ENCODE peak calls at places on chromosomes 6 and 20, in seven cellular contexts. One of them, this sample, is unnamed.

GRCh38 chr6:169315830-169316614 is 62.4 kb upstream of the THBS2 start:
- DNase-seq in HFFc6: no peak
- DNase-seq in left ventricle myocardium inferior: no peak
- DNase-seq in keratinocyte: no peak
- DNase-seq in endothelial cell: no peak
- DNase-seq in epithelial cell of esophagus: no peak
- DNase-seq in IMR-90: no peak
- DNase-seq in this sample: no peak

GRCh38 chr6:163863565-163863964 is 449.0 kb downstream of the QKI start:
- DNase-seq in endothelial cell: no peak
- DNase-seq in left ventricle myocardium inferior: no peak
- DNase-seq in HFFc6: no peak
- DNase-seq in keratinocyte: no peak
- DNase-seq in IMR-90: no peak
- DNase-seq in epithelial cell of esophagus: no peak
- DNase-seq in this sample: no peak

GRCh38 chr6:85676086-85676729 is 33.5 kb upstream of the SYNCRIP start:
- DNase-seq in IMR-90: no peak
- DNase-seq in epithelial cell of esophagus: peak
- DNase-seq in keratinocyte: peak
- DNase-seq in HFFc6: no peak
- DNase-seq in endothelial cell: no peak
- DNase-seq in left ventricle myocardium inferior: no peak
- DNase-seq in this sample: no peak

GRCh38 chr6:1667012-1667804 is 57.5 kb downstream of the FOXC1 start:
- DNase-seq in HFFc6: peak
- DNase-seq in IMR-90: peak
- DNase-seq in endothelial cell: no peak
- DNase-seq in keratinocyte: no peak
- DNase-seq in epithelial cell of esophagus: no peak
- DNase-seq in left ventricle myocardium inferior: no peak
- DNase-seq in this sample: no peak

GRCh38 chr6:51098801-51099200 is 280.1 kb downstream of the TFAP2B start:
- DNase-seq in IMR-90: no peak
- DNase-seq in keratinocyte: no peak
- DNase-seq in epithelial cell of esophagus: peak
- DNase-seq in left ventricle myocardium inferior: no peak
- DNase-seq in HFFc6: no peak
- DNase-seq in endothelial cell: no peak
- DNase-seq in this sample: no peak

GRCh38 chr6:42420741-42421140 is 31.0 kb downstream of the TRERF1 start:
- DNase-seq in IMR-90: no peak
- DNase-seq in left ventricle myocardium inferior: no peak
- DNase-seq in endothelial cell: no peak
- DNase-seq in epithelial cell of esophagus: no peak
- DNase-seq in keratinocyte: no peak
- DNase-seq in HFFc6: no peak
- DNase-seq in this sample: no peak

GRCh38 chr6:34514593-34515472 is 41.3 kb downstream of the SPDEF start:
- DNase-seq in keratinocyte: no peak
- DNase-seq in epithelial cell of esophagus: no peak
- DNase-seq in IMR-90: peak
- DNase-seq in HFFc6: peak
- DNase-seq in endothelial cell: peak
- DNase-seq in left ventricle myocardium inferior: peak
- DNase-seq in this sample: no peak

GRCh38 chr20:42444799-42445198 is 744.9 kb downstream of the PTPRT start:
- DNase-seq in HFFc6: no peak
- DNase-seq in IMR-90: no peak
- DNase-seq in epithelial cell of esophagus: no peak
- DNase-seq in keratinocyte: no peak
- DNase-seq in endothelial cell: no peak
- DNase-seq in left ventricle myocardium inferior: no peak
- DNase-seq in this sample: no peak

GRCh38 chr6:52590634-52590985 is 13.8 kb upstream of the TRAM2 start:
- DNase-seq in endothelial cell: no peak
- DNase-seq in keratinocyte: no peak
- DNase-seq in HFFc6: peak
- DNase-seq in left ventricle myocardium inferior: no peak
- DNase-seq in epithelial cell of esophagus: peak
- DNase-seq in IMR-90: peak
- DNase-seq in this sample: no peak

GRCh38 chr6:45882671-45883070 is 133.0 kb downstream of the CLIC5 start:
- DNase-seq in endothelial cell: no peak
- DNase-seq in keratinocyte: no peak
- DNase-seq in HFFc6: no peak
- DNase-seq in left ventricle myocardium inferior: no peak
- DNase-seq in IMR-90: no peak
- DNase-seq in epithelial cell of esophagus: no peak
- DNase-seq in this sample: no peak

GRCh38 chr6:138554146-138554545 is 54.9 kb upstream of the NHSL1 start:
- DNase-seq in endothelial cell: no peak
- DNase-seq in keratinocyte: no peak
- DNase-seq in epithelial cell of esophagus: no peak
- DNase-seq in HFFc6: no peak
- DNase-seq in IMR-90: no peak
- DNase-seq in left ventricle myocardium inferior: no peak
- DNase-seq in this sample: no peak

GRCh38 chr20:53900380-53900999 is 169.9 kb downstream of the BCAS1 start:
- DNase-seq in endothelial cell: no peak
- DNase-seq in keratinocyte: peak
- DNase-seq in left ventricle myocardium inferior: no peak
- DNase-seq in HFFc6: peak
- DNase-seq in IMR-90: peak
- DNase-seq in epithelial cell of esophagus: peak
- DNase-seq in this sample: no peak

DNA sequence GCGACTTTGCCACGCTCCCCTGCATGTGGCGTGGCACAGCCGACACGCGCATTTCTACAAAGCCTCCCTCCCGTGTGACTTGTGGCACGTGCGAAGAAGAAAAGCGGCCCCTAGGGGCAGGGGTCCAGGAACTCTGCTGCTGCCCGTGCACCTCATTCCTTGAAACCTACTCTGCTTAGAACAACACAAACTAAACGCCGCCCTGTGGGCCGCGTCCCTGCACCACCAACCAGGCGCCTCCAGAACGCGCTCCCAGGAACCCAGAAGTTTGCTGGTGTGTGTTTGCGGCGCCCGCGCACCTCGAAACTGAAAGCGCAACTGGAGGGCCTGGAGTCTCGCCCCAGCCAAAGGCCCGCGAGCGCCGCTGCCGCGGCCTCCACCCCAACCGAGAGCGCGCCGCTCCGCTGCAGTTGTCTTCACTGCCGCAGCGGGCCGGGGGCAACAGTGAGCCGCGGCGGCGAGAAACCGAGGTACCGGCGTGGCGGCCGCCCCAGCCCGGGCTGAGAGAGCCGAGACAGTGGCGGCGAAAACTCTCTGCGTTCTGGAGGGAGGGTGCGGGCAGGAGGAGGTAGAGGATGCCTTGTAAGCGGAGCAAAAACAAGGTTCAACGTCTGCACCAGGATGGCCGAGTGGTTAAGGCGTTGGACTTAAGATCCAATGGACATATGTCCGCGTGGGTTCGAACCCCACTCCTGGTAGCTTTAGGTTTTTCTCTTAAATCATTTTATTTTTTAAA is 65.8 kb downstream of the STX11 start:
- DNase-seq in left ventricle myocardium inferior: peak
- DNase-seq in HFFc6: peak
- DNase-seq in IMR-90: peak
- DNase-seq in epithelial cell of esophagus: peak
- DNase-seq in keratinocyte: peak
- DNase-seq in endothelial cell: peak
- DNase-seq in this sample: peak
- TF ChIP-seq CTCF in left ventricle myocardium inferior: peak
- TF ChIP-seq CTCF in HFFc6: peak
- TF ChIP-seq CTCF in IMR-90: peak
- TF ChIP-seq CTCF in epithelial cell of esophagus: peak
- TF ChIP-seq CTCF in keratinocyte: peak
- TF ChIP-seq CTCF in endothelial cell: peak
- TF ChIP-seq CTCF in this sample: peak

DNA sequence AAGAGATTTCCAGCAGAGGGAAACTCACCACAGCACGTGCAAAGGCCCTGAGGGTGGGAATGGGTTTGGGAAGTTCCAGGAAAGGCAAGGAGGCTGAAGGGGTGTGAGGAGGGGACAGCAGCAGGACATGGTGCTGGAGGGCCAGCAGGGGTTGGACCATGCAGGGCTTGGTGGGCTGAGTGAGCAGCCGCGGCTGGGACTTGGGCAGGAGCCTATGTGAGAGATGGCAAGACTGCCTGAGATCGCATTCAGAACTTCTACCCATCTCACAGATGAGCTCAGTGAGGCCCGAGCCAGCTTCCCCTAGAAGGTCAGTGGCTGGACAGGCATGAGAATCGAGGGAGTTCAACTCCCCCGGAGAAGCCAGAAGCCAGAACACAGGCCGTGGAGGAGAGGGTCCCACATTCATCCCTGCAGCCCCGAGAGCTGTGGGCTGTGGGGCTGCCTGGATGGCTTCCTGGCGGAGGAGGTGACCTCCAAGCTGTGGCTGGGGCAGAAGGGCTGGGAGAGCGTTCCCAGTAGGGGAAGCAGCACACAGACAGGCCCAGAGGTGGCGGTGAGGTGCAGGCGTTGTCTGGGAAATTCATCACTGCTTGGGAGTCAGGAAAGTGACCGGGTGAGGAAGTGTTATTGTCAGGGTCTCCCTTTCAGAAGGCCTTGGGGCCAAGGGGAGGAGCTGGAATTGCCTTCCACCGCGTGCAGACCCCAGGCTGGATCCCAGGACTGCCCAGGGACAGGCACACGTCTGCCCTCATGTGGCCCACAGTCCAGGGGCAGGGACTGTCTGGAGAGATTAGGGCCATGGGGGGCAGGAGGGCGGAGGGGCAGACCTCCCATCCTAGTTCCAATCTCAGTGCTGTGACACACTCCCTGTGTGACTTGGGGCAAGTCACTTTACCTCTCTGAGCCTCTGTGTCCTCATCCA is 103.8 kb downstream of the CEBPB start:
- DNase-seq in epithelial cell of esophagus: no peak
- DNase-seq in left ventricle myocardium inferior: no peak
- DNase-seq in endothelial cell: no peak
- DNase-seq in keratinocyte: no peak
- DNase-seq in HFFc6: no peak
- DNase-seq in IMR-90: no peak
- DNase-seq in this sample: no peak
- TF ChIP-seq CTCF in epithelial cell of esophagus: no peak
- TF ChIP-seq CTCF in left ventricle myocardium inferior: no peak
- TF ChIP-seq CTCF in endothelial cell: no peak
- TF ChIP-seq CTCF in keratinocyte: no peak
- TF ChIP-seq CTCF in HFFc6: no peak
- TF ChIP-seq CTCF in IMR-90: no peak
- TF ChIP-seq CTCF in this sample: no peak

GRCh38 chr6:116094041-116094440 is 6.6 kb upstream of the NT5DC1 start:
- DNase-seq in left ventricle myocardium inferior: no peak
- DNase-seq in HFFc6: no peak
- DNase-seq in keratinocyte: no peak
- DNase-seq in endothelial cell: no peak
- DNase-seq in IMR-90: no peak
- DNase-seq in epithelial cell of esophagus: no peak
- DNase-seq in this sample: no peak

GRCh38 chr6:116099036-116099435 is 1.6 kb upstream of the NT5DC1 start:
- DNase-seq in endothelial cell: no peak
- DNase-seq in keratinocyte: no peak
- DNase-seq in HFFc6: no peak
- DNase-seq in left ventricle myocardium inferior: no peak
- DNase-seq in epithelial cell of esophagus: no peak
- DNase-seq in IMR-90: no peak
- DNase-seq in this sample: no peak

GRCh38 chr6:116100419-116101297 is at the start of gene NT5DC1:
- DNase-seq in endothelial cell: peak
- DNase-seq in HFFc6: peak
- DNase-seq in left ventricle myocardium inferior: peak
- DNase-seq in epithelial cell of esophagus: peak
- DNase-seq in keratinocyte: no peak
- DNase-seq in IMR-90: peak
- DNase-seq in this sample: peak

GRCh38 chr6:116101298-116101718 is 655 bp downstream of the NT5DC1 start:
- DNase-seq in HFFc6: no peak
- DNase-seq in keratinocyte: no peak
- DNase-seq in epithelial cell of esophagus: no peak
- DNase-seq in left ventricle myocardium inferior: peak
- DNase-seq in IMR-90: no peak
- DNase-seq in endothelial cell: no peak
- DNase-seq in this sample: peak

DNA sequence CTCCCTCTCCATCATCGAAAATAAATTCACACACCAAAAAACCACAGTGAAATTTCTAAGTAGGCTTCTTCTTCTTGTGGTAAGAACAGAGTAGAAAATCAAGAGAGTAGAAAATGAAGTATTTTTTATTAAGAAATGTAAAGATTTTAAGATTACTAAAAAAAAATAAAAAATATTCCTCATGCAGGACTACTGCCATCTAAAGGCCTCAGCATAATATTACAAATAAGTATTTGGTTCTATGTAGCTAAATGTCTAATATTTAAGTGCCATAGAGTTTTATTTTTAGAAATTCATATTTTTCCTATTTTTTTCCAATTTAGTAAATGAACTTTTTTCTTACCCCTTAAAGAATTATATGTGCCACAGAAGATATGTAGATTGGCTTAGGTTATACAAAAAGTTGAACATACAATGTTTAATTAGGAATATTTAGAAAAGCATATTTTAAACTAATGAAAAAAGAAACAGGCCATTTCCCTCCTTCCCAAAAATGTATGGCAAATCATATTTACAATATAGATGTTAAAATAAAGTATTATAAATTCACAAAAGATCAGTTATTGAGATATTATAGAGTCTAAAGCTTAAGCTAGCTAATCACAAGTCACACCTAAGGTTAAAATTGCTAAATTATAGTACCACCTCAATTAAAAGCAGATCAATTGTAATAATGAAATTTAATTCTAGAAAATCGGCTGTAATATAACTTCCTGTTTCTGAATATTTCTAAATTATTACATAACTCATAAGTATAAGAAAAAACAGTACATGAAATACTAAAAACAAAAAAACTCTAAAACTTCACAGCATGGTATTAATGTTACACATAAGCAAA is 3.5 kb upstream of the NT5DC1 start:
- DNase-seq in epithelial cell of esophagus: no peak
- DNase-seq in left ventricle myocardium inferior: no peak
- DNase-seq in endothelial cell: no peak
- DNase-seq in IMR-90: peak
- DNase-seq in HFFc6: no peak
- DNase-seq in keratinocyte: no peak
- DNase-seq in this sample: no peak
- TF ChIP-seq CTCF in epithelial cell of esophagus: peak
- TF ChIP-seq CTCF in left ventricle myocardium inferior: peak
- TF ChIP-seq CTCF in endothelial cell: peak
- TF ChIP-seq CTCF in IMR-90: peak
- TF ChIP-seq CTCF in HFFc6: peak
- TF ChIP-seq CTCF in keratinocyte: no peak
- TF ChIP-seq CTCF in this sample: peak

DNA sequence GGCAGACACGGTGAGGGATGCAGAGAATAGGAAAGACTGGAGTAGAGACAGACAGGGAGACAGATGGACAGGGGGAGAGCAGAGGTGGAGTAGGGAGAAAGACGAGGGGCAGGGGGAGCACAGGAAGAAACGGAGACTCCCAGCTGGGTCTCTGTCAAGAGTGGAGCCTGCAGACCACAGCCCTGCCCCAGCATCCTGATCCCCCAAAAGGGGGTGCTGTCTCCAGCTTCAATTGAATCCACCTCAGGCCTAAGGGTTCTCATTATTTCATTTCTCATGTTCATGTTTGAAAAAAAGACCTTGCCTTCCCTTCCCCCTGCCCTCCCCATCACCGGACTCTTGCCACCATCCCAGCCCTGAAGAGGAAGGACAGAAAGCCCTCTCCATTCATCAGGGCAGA is 98.1 kb downstream of the CDC5L start:
- DNase-seq in keratinocyte: no peak
- DNase-seq in endothelial cell: no peak
- DNase-seq in left ventricle myocardium inferior: no peak
- DNase-seq in epithelial cell of esophagus: no peak
- DNase-seq in IMR-90: no peak
- DNase-seq in HFFc6: no peak
- DNase-seq in this sample: no peak
- TF ChIP-seq CTCF in keratinocyte: peak
- TF ChIP-seq CTCF in endothelial cell: no peak
- TF ChIP-seq CTCF in left ventricle myocardium inferior: no peak
- TF ChIP-seq CTCF in epithelial cell of esophagus: no peak
- TF ChIP-seq CTCF in IMR-90: no peak
- TF ChIP-seq CTCF in HFFc6: peak
- TF ChIP-seq CTCF in this sample: no peak

This sample was measured in activated CD8-positive, alpha-beta T cell treated with anti-CD3 and anti-CD28 coated beads for 36 hours.